ENCODE peak calls at places on chromosome 4, in seven cellular contexts. A is GM12878, U is HCT116, C is SK-N-SH, J is K562, W is H1, Z is HepG2. N is an unnamed sample.

GRCh38 chr4:8157496-8157895 is 1.1 kb downstream of the ABLIM2 start:
- DNase-seq in A (no peak), U (no peak), C (no peak), J (no peak), W (no peak), Z (no peak), N (no peak)

GRCh38 chr4:57154926-57155325 is 44.7 kb upstream of the IGFBP7 start:
- DNase-seq in A (no peak), U (no peak), C (no peak), J (no peak), W (no peak), Z (no peak), N (peak)

GRCh38 chr4:2406920-2407319 is 11.5 kb downstream of the ZFYVE28 start:
- DNase-seq in A (no peak), U (no peak), C (no peak), J (no peak), W (no peak), Z (no peak), N (no peak)

GRCh38 chr4:16000708-16001483 is 37.9 kb upstream of the FGFBP2 start:
- DNase-seq in A (no peak), U (no peak), C (no peak), J (no peak), W (no peak), Z (no peak), N (no peak)

GRCh38 chr4:108204518-108204917 is 35.8 kb upstream of the LEF1 start:
- DNase-seq in A (no peak), U (no peak), C (no peak), J (no peak), W (no peak), Z (no peak), N (no peak)

GRCh38 chr4:42397256-42397634 is at the start of gene SHISA3:
- DNase-seq in A (no peak), U (no peak), C (peak), J (no peak), W (no peak), Z (no peak), N (no peak)

GRCh38 chr4:117225441-117225840 is 140.1 kb upstream of the TRAM1L1 start:
- DNase-seq in A (no peak), U (no peak), C (no peak), J (no peak), W (no peak), Z (no peak), N (no peak)

GRCh38 chr4:17688011-17688441 is 73.6 kb downstream of the MED28 start:
- DNase-seq in A (no peak), U (no peak), C (no peak), J (no peak), W (no peak), Z (no peak), N (no peak)

GRCh38 chr4:140930556-140930955 is 174.4 kb upstream of the TBC1D9 start:
- DNase-seq in A (no peak), U (no peak), C (no peak), J (no peak), W (no peak), Z (no peak), N (no peak)

GRCh38 chr4:157405070-157405469 is 184.5 kb downstream of the GRIA2 start:
- DNase-seq in A (no peak), U (no peak), C (no peak), J (no peak), W (no peak), Z (no peak), N (no peak)

GRCh38 chr4:89140168-89140759 is 28.9 kb downstream of the TIGD2 start:
- DNase-seq in A (no peak), U (no peak), C (no peak), J (no peak), W (no peak), Z (peak), N (no peak)

GRCh38 chr4:114136067-114136466 is 156.6 kb upstream of the ARSJ start:
- DNase-seq in A (no peak), U (no peak), C (no peak), J (no peak), W (no peak), Z (no peak), N (no peak)

GRCh38 chr4:472881-473574 is 25.9 kb downstream of the ZNF721 start:
- DNase-seq in A (no peak), U (no peak), C (peak), J (peak), W (no peak), Z (no peak), N (peak)

GRCh38 chr4:10715696-10716095 is 31.1 kb upstream of the CLNK start:
- DNase-seq in A (no peak), U (no peak), C (no peak), J (no peak), W (no peak), Z (no peak), N (peak)

DNA sequence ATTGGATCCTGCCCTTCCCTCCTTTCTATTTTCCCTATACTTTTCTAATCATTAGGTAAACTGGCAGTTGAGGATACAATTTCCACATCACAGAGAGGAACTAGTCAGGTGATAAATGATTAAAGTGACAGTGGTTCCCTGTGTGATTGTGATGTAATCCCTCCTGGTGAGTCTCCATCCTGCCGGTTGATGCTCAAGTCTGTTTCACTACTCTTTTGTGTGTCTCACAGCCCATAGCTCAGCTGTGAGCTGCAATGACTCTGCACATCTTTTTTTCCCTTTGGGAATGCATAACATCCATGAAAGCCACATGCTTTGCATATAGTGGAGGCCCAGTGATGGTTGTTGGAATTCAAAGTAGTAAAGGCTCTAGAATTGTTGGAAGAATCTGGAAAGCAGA is 60.4 kb downstream of the CCNI start:
- DNase-seq in A (no peak), U (no peak), C (no peak), J (no peak), W (no peak), Z (no peak), N (no peak)
- TF ChIP-seq YY1 in A (no peak), U (no peak), C (no peak), J (no peak), W (no peak), Z (no peak), N (no peak)

GRCh38 chr4:4268753-4269152 is 20.7 kb upstream of the TMEM128 start:
- DNase-seq in A (no peak), U (no peak), C (no peak), J (no peak), W (no peak), Z (no peak), N (no peak)

GRCh38 chr4:4269326-4269725 is 20.6 kb downstream of the LYAR start:
- DNase-seq in A (no peak), U (no peak), C (no peak), J (no peak), W (no peak), Z (no peak), N (no peak)

GRCh38 chr4:4271912-4272311 is 18.0 kb downstream of the LYAR start:
- DNase-seq in A (no peak), U (no peak), C (peak), J (peak), W (no peak), Z (no peak), N (no peak)

GRCh38 chr4:4269856-4270255 is 20.1 kb downstream of the LYAR start:
- DNase-seq in A (no peak), U (no peak), C (no peak), J (no peak), W (no peak), Z (no peak), N (no peak)

GRCh38 chr4:4270529-4270928 is 19.4 kb downstream of the LYAR start:
- DNase-seq in A (no peak), U (no peak), C (no peak), J (no peak), W (no peak), Z (no peak), N (no peak)
- TF ChIP-seq YY1 in A (no peak), U (no peak), C (no peak), J (no peak), W (no peak), Z (no peak), N (no peak)

GRCh38 chr4:185657699-185658098 is 122.4 kb upstream of the PDLIM3 start:
- DNase-seq in A (no peak), U (no peak), C (peak), J (no peak), W (no peak), Z (no peak), N (no peak)
- TF ChIP-seq YY1 in A (no peak), U (no peak), C (no peak), J (no peak), W (no peak), Z (no peak), N (no peak)

GRCh38 chr4:6345866-6346265 is 76.2 kb downstream of the WFS1 start:
- DNase-seq in A (no peak), U (no peak), C (no peak), J (no peak), W (no peak), Z (no peak), N (no peak)

GRCh38 chr4:6342530-6343293 is 73.1 kb downstream of the WFS1 start:
- DNase-seq in A (no peak), U (no peak), C (peak), J (no peak), W (no peak), Z (no peak), N (no peak)

GRCh38 chr4:6345096-6345830 is 75.6 kb downstream of the WFS1 start:
- DNase-seq in A (no peak), U (no peak), C (no peak), J (no peak), W (no peak), Z (no peak), N (no peak)

GRCh38 chr4:6341696-6342095 is 72.0 kb downstream of the WFS1 start:
- DNase-seq in A (no peak), U (no peak), C (no peak), J (no peak), W (no peak), Z (no peak), N (no peak)

GRCh38 chr4:6343950-6344408 is 74.3 kb downstream of the WFS1 start:
- DNase-seq in A (no peak), U (peak), C (no peak), J (peak), W (no peak), Z (peak), N (no peak)
- TF ChIP-seq YY1 in A (no peak), U (no peak), C (no peak), J (no peak), W (no peak), Z (no peak), N (no peak)

DNA sequence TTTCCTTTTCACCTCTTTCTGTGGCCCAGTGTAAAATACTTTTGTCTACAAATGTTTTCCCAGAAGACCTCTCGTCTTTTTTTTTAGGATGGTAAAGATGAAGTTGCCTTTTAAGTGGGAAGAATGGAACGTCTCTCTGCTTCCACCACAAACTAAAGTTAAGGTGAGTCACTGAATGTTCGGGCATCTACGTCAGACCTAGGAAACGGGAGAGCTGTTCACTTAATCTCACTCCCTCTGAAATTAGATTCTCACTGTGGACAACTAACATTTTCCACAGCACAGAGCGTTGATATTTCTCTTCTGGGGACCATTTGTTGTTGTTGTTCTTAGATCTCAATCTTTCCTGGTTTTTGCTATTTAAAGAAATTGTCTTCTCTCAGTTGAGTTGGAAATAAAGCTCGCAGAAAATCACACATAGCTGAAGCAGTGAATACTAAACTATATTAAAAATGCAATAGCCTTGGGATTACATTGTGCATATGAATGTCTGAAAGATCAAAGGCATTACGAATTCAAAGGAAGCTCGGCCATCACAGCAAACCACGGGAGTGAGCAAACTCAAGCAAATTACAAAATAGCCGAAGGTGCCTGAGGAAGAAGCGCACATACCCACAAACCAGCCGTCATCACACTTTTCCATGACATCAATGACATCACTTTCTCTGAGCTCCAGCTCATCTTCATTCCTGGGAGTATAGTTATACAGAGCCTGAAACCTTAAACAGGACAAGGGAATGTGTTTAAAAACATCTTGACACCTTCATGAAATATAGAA is 53.9 kb upstream of the PDLIM3 start:
- DNase-seq in A (no peak), U (peak), C (no peak), J (no peak), W (no peak), Z (no peak), N (no peak)
- TF ChIP-seq YY1 in A (no peak), U (peak), C (no peak), J (no peak), W (no peak), Z (no peak), N (no peak)

GRCh38 chr4:176308441-176308840 is 11.3 kb upstream of the SPCS3 start:
- DNase-seq in A (no peak), U (no peak), C (no peak), J (no peak), W (no peak), Z (no peak), N (no peak)

GRCh38 chr4:176309772-176310171 is 10.0 kb upstream of the SPCS3 start:
- DNase-seq in A (no peak), U (no peak), C (no peak), J (no peak), W (no peak), Z (no peak), N (no peak)

GRCh38 chr4:176307591-176307920 is 12.2 kb upstream of the SPCS3 start:
- DNase-seq in A (no peak), U (no peak), C (no peak), J (no peak), W (no peak), Z (no peak), N (no peak)

GRCh38 chr4:176306837-176307590 is 12.8 kb upstream of the SPCS3 start:
- DNase-seq in A (no peak), U (no peak), C (no peak), J (no peak), W (no peak), Z (no peak), N (no peak)

DNA sequence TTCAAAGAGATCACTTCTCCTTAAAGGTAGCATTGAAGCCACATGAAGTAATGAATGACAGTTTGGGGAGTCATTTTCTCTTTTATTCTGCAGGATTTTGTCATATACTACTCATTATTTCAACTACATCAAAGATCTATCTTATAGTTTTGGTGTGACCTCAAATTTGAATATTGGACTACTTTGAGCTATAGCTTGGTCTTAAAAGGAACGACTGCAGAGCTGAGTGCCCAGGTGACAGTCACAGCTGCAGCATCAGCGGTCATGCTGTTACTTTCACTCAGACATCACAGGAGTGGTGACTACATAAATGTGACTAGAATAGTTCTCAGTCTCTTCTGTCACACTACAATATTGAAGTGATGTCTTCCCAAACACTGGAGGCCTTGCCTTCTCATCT is 10.7 kb upstream of the SPCS3 start:
- DNase-seq in A (no peak), U (no peak), C (no peak), J (no peak), W (no peak), Z (no peak), N (no peak)
- TF ChIP-seq YY1 in A (no peak), U (no peak), C (no peak), J (no peak), W (no peak), Z (no peak), N (no peak)

GRCh38 chr4:169256856-169257756 is 13.7 kb downstream of the SH3RF1 start:
- DNase-seq in A (no peak), U (no peak), C (no peak), J (no peak), W (no peak), Z (no peak), N (no peak)
- TF ChIP-seq YY1 in A (no peak), U (no peak), C (no peak), J (no peak), W (no peak), Z (no peak), N (no peak)

GRCh38 chr4:99817310-99817885 is 771 bp downstream of the DAPP1 start:
- DNase-seq in A (no peak), U (no peak), C (no peak), J (no peak), W (no peak), Z (no peak), N (no peak)
- TF ChIP-seq YY1 in A (no peak), U (no peak), C (no peak), J (no peak), W (no peak), Z (no peak), N (no peak)

DNA sequence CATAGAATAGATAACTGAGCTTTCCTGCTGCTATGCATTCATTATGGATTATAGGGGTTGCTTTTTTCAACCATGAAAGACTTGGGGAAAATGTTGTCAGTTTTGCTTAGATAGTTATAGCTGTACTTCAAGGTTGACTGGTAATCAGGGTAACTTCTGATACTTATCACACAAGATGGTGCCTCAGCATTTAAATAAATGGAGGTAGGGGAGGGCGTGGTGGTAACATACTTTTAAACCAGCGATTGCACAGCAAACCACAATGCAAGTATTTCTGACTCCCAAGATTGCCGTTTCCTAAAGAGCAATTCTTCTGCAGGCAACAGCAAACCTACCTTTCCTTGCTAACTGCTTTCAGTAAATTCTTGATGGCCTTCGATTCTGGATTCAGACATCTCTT is 1.3 kb downstream of the CXCL10 start:
- DNase-seq in A (no peak), U (no peak), C (no peak), J (no peak), W (no peak), Z (no peak), N (no peak)
- TF ChIP-seq YY1 in A (no peak), U (no peak), C (no peak), J (no peak), W (no peak), Z (no peak), N (no peak)